ENCODE peak calls at places on chromosomes 4 and X, in nine cellular contexts. W is epithelial cell of proximal tubule; O is midbrain; H is caudate nucleus; Z is activated naive CD4-positive, alpha-beta T cell; X is GM20000; U is M059J; K is neuronal stem cell; F is posterior vena cava. Q is an unnamed sample.

GRCh38 chr4:146095091-146095690 is 80.3 kb upstream of the LSM6 start:
- DNase-seq in W (no peak), O (peak), H (no peak), Z (no peak), X (peak), U (peak), K (peak), F (no peak), Q (no peak)

GRCh38 chr4:4791299-4791798 is 68.1 kb upstream of the MSX1 start:
- DNase-seq in W (no peak), O (peak), H (peak), Z (no peak), X (no peak), U (no peak), K (peak), F (no peak), Q (no peak)

GRCh38 chr4:183412836-183413561 is 31.4 kb upstream of the CDKN2AIP start:
- DNase-seq in W (no peak), O (no peak), H (no peak), Z (no peak), X (no peak), U (no peak), K (no peak), F (no peak), Q (no peak)

GRCh38 chr4:61828960-61829359 is 628.8 kb downstream of the ADGRL3 start:
- DNase-seq in W (no peak), O (no peak), H (no peak), Z (no peak), X (no peak), U (no peak), K (no peak), F (no peak), Q (no peak)

GRCh38 chrX:48794993-48795501 is 6.8 kb upstream of the HDAC6 start:
- DNase-seq in W (no peak), O (no peak), H (no peak), Z (no peak), X (no peak), U (peak), K (no peak), F (no peak), Q (peak)

GRCh38 chr4:110683600-110683999 is 60.7 kb upstream of the PITX2 start:
- DNase-seq in W (no peak), O (no peak), H (no peak), Z (no peak), X (no peak), U (no peak), K (no peak), F (no peak), Q (no peak)

GRCh38 chr4:1150875-1151274 is 21.5 kb downstream of the SPON2 start:
- DNase-seq in W (no peak), O (no peak), H (no peak), Z (no peak), X (no peak), U (no peak), K (no peak), F (no peak), Q (no peak)

GRCh38 chrX:40806511-40807220 is 71.3 kb upstream of the MED14 start:
- DNase-seq in W (no peak), O (no peak), H (no peak), Z (no peak), X (no peak), U (peak), K (no peak), F (no peak), Q (no peak)

GRCh38 chr4:159552979-159553768 is 450.3 kb downstream of the RAPGEF2 start:
- DNase-seq in W (no peak), O (no peak), H (no peak), Z (no peak), X (no peak), U (no peak), K (no peak), F (no peak), Q (no peak)

GRCh38 chrX:104330966-104331365 is 76.2 kb upstream of the ESX1 start:
- DNase-seq in W (no peak), O (no peak), H (no peak), Z (no peak), X (no peak), U (peak), K (no peak), F (no peak), Q (no peak)

GRCh38 chr4:7798215-7798995 is 141.3 kb downstream of the AFAP1 start:
- DNase-seq in W (no peak), O (no peak), H (no peak), Z (no peak), X (no peak), U (no peak), K (no peak), F (peak), Q (no peak)

GRCh38 chr4:81470456-81471327 is 1.0 kb downstream of the RASGEF1B start:
- DNase-seq in W (peak), O (peak), H (peak), Z (peak), X (peak), U (no peak), K (no peak), F (peak), Q (peak)

GRCh38 chr4:137524642-137525384 is 7.5 kb downstream of the PCDH18 start:
- DNase-seq in W (no peak), O (no peak), H (no peak), Z (no peak), X (no peak), U (no peak), K (no peak), F (no peak), Q (no peak)

GRCh38 chrX:74343970-74344622 is 40.1 kb downstream of the ZCCHC13 start:
- DNase-seq in W (peak), O (peak), H (no peak), Z (no peak), X (peak), U (peak), K (peak), F (no peak), Q (no peak)

GRCh38 chr4:76558391-76559235 is 123.6 kb downstream of the SHROOM3 start:
- DNase-seq in W (no peak), O (no peak), H (no peak), Z (no peak), X (no peak), U (no peak), K (no peak), F (no peak), Q (no peak)

GRCh38 chrX:97401154-97401553 is 517.4 kb downstream of the RPA4 start:
- DNase-seq in W (peak), O (no peak), H (no peak), Z (no peak), X (no peak), U (no peak), K (no peak), F (no peak), Q (no peak)

GRCh38 chrX:129318375-129318774 is 204.9 kb downstream of the SMARCA1 start:
- DNase-seq in W (no peak), O (no peak), H (no peak), Z (no peak), X (no peak), U (peak), K (no peak), F (no peak), Q (no peak)

GRCh38 chr4:2245787-2246275 is 3.9 kb upstream of the HAUS3 start:
- DNase-seq in W (no peak), O (no peak), H (no peak), Z (no peak), X (peak), U (no peak), K (no peak), F (peak), Q (no peak)

GRCh38 chr4:108743021-108743420 is 19.8 kb downstream of the ETNPPL start:
- DNase-seq in W (no peak), O (peak), H (no peak), Z (no peak), X (no peak), U (no peak), K (no peak), F (no peak), Q (no peak)

GRCh38 chr4:121736735-121737351 is 28.1 kb downstream of the SMIM43 start:
- DNase-seq in W (no peak), O (peak), H (no peak), Z (no peak), X (peak), U (peak), K (peak), F (no peak), Q (no peak)

GRCh38 chrX:10952619-10953018 is 158.5 kb upstream of the HCCS start:
- DNase-seq in W (peak), O (no peak), H (no peak), Z (no peak), X (no peak), U (no peak), K (no peak), F (no peak), Q (no peak)

GRCh38 chrX:129772796-129773431 is 6.8 kb upstream of the SASH3 start:
- DNase-seq in W (no peak), O (no peak), H (no peak), Z (no peak), X (peak), U (no peak), K (no peak), F (peak), Q (peak)

GRCh38 chrX:15167826-15168225 is 102.1 kb downstream of the ASB9 start:
- DNase-seq in W (no peak), O (no peak), H (no peak), Z (no peak), X (no peak), U (no peak), K (no peak), F (no peak), Q (no peak)

GRCh38 chr4:135492439-135492838 is 1290.8 kb upstream of the PABPC4L start:
- DNase-seq in W (no peak), O (no peak), H (no peak), Z (no peak), X (no peak), U (peak), K (no peak), F (no peak), Q (no peak)

GRCh38 chr4:150578745-150579470 is 3.0 kb upstream of the MAB21L2 start:
- DNase-seq in W (no peak), O (no peak), H (no peak), Z (no peak), X (peak), U (peak), K (peak), F (no peak), Q (no peak)

GRCh38 chr4:147787204-147787603 is 55.3 kb downstream of the ARHGAP10 start:
- DNase-seq in W (no peak), O (no peak), H (no peak), Z (no peak), X (no peak), U (peak), K (no peak), F (no peak), Q (no peak)

Q was measured in lower lobe of right lung.